ENCODE peak calls at places on chromosomes 1 and 21, in six cellular contexts. One of them, this sample, is unnamed.

GRCh38 chr1:231626535-231626950 is at the start of gene DISC1:
- DNase-seq in AG04450: peak
- DNase-seq in fibroblast of pulmonary artery: peak
- DNase-seq in uterus: peak
- DNase-seq in adrenal gland: peak
- DNase-seq in tibial artery: peak
- DNase-seq in this sample: peak

GRCh38 chr21:29114765-29115164 is 15.7 kb upstream of the MAP3K7CL start:
- DNase-seq in fibroblast of pulmonary artery: peak
- DNase-seq in adrenal gland: no peak
- DNase-seq in uterus: no peak
- DNase-seq in AG04450: peak
- DNase-seq in tibial artery: no peak
- DNase-seq in this sample: peak

GRCh38 chr1:103333141-103333540 is 192.4 kb upstream of the RNPC3 start:
- DNase-seq in fibroblast of pulmonary artery: no peak
- DNase-seq in adrenal gland: no peak
- DNase-seq in AG04450: no peak
- DNase-seq in tibial artery: no peak
- DNase-seq in uterus: no peak
- DNase-seq in this sample: no peak

GRCh38 chr21:16169810-16170209 is 440.0 kb downstream of the USP25 start:
- DNase-seq in uterus: no peak
- DNase-seq in adrenal gland: no peak
- DNase-seq in fibroblast of pulmonary artery: no peak
- DNase-seq in AG04450: no peak
- DNase-seq in tibial artery: no peak
- DNase-seq in this sample: no peak

GRCh38 chr1:106456832-106457231 is 599.6 kb upstream of the PRMT6 start:
- DNase-seq in tibial artery: no peak
- DNase-seq in adrenal gland: no peak
- DNase-seq in AG04450: no peak
- DNase-seq in uterus: no peak
- DNase-seq in fibroblast of pulmonary artery: no peak
- DNase-seq in this sample: no peak

GRCh38 chr21:19368944-19369343 is 965.4 kb upstream of the TMPRSS15 start:
- DNase-seq in tibial artery: no peak
- DNase-seq in adrenal gland: no peak
- DNase-seq in AG04450: no peak
- DNase-seq in fibroblast of pulmonary artery: no peak
- DNase-seq in uterus: no peak
- DNase-seq in this sample: no peak

GRCh38 chr21:45326169-45326833 is 38.6 kb upstream of the POFUT2 start:
- DNase-seq in AG04450: no peak
- DNase-seq in tibial artery: peak
- DNase-seq in adrenal gland: no peak
- DNase-seq in fibroblast of pulmonary artery: peak
- DNase-seq in uterus: no peak
- DNase-seq in this sample: peak

GRCh38 chr1:186183219-186183618 is 191.8 kb downstream of the TPR start:
- DNase-seq in fibroblast of pulmonary artery: peak
- DNase-seq in AG04450: no peak
- DNase-seq in adrenal gland: no peak
- DNase-seq in tibial artery: peak
- DNase-seq in uterus: no peak
- DNase-seq in this sample: peak

GRCh38 chr1:155069551-155070391 is 6.2 kb downstream of the EFNA4 start:
- DNase-seq in AG04450: no peak
- DNase-seq in uterus: no peak
- DNase-seq in fibroblast of pulmonary artery: no peak
- DNase-seq in adrenal gland: no peak
- DNase-seq in tibial artery: no peak
- DNase-seq in this sample: no peak

GRCh38 chr1:180691322-180691721 is 59.5 kb downstream of the XPR1 start:
- DNase-seq in AG04450: no peak
- DNase-seq in tibial artery: no peak
- DNase-seq in uterus: no peak
- DNase-seq in adrenal gland: no peak
- DNase-seq in fibroblast of pulmonary artery: no peak
- DNase-seq in this sample: no peak
- TF ChIP-seq CTCF in AG04450: no peak
- TF ChIP-seq CTCF in tibial artery: no peak
- TF ChIP-seq CTCF in uterus: no peak
- TF ChIP-seq CTCF in adrenal gland: no peak
- TF ChIP-seq CTCF in fibroblast of pulmonary artery: no peak
- TF ChIP-seq CTCF in this sample: no peak

GRCh38 chr1:87335175-87335992 is 6.7 kb downstream of the LMO4 start:
- DNase-seq in AG04450: no peak
- DNase-seq in uterus: peak
- DNase-seq in fibroblast of pulmonary artery: peak
- DNase-seq in tibial artery: peak
- DNase-seq in adrenal gland: peak
- DNase-seq in this sample: peak

GRCh38 chr1:87334351-87335174 is 5.9 kb downstream of the LMO4 start:
- DNase-seq in adrenal gland: peak
- DNase-seq in fibroblast of pulmonary artery: no peak
- DNase-seq in AG04450: no peak
- DNase-seq in uterus: peak
- DNase-seq in tibial artery: no peak
- DNase-seq in this sample: peak

GRCh38 chr1:87333692-87334347 is 5.1 kb downstream of the LMO4 start:
- DNase-seq in adrenal gland: no peak
- DNase-seq in fibroblast of pulmonary artery: no peak
- DNase-seq in uterus: no peak
- DNase-seq in tibial artery: no peak
- DNase-seq in AG04450: no peak
- DNase-seq in this sample: peak

GRCh38 chr1:87337606-87338005 is 8.9 kb downstream of the LMO4 start:
- DNase-seq in adrenal gland: no peak
- DNase-seq in tibial artery: no peak
- DNase-seq in fibroblast of pulmonary artery: no peak
- DNase-seq in uterus: no peak
- DNase-seq in AG04450: no peak
- DNase-seq in this sample: no peak

DNA sequence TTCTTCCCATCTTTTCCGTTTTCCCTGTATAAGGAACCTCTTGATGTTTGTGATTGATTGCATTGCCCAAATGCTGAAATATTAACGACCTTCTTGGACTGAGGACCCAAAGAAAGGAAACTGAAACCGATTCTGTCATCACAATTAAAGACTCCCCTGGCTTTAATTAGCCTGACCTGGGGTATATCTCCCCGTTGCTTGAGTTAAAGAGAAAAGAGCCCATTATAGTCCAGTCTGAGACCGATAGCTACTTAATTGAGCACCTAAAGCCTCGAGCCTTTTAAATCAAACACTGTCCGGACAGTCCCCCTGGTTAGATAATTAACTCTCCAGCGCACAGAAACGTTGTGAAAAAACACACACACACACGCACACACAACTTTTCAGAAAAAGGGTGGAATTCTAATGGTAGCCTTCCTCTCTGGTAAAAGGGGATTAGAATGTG is 8.0 kb downstream of the LMO4 start:
- DNase-seq in adrenal gland: no peak
- DNase-seq in AG04450: no peak
- DNase-seq in fibroblast of pulmonary artery: no peak
- DNase-seq in tibial artery: no peak
- DNase-seq in uterus: no peak
- DNase-seq in this sample: peak
- H3K4me3 ChIP-seq in adrenal gland: no peak
- H3K4me3 ChIP-seq in AG04450: peak
- H3K4me3 ChIP-seq in fibroblast of pulmonary artery: peak
- H3K4me3 ChIP-seq in tibial artery: peak
- H3K4me3 ChIP-seq in uterus: no peak
- H3K4me3 ChIP-seq in this sample: peak

GRCh38 chr1:111448918-111449702 is at the start of the genes ATP5PB and WDR77:
- DNase-seq in tibial artery: peak
- DNase-seq in AG04450: peak
- DNase-seq in uterus: peak
- DNase-seq in fibroblast of pulmonary artery: peak
- DNase-seq in adrenal gland: peak
- DNase-seq in this sample: peak
- TF ChIP-seq CTCF in tibial artery: no peak
- TF ChIP-seq CTCF in AG04450: no peak
- TF ChIP-seq CTCF in uterus: no peak
- TF ChIP-seq CTCF in fibroblast of pulmonary artery: no peak
- TF ChIP-seq CTCF in adrenal gland: no peak
- TF ChIP-seq CTCF in this sample: no peak

DNA sequence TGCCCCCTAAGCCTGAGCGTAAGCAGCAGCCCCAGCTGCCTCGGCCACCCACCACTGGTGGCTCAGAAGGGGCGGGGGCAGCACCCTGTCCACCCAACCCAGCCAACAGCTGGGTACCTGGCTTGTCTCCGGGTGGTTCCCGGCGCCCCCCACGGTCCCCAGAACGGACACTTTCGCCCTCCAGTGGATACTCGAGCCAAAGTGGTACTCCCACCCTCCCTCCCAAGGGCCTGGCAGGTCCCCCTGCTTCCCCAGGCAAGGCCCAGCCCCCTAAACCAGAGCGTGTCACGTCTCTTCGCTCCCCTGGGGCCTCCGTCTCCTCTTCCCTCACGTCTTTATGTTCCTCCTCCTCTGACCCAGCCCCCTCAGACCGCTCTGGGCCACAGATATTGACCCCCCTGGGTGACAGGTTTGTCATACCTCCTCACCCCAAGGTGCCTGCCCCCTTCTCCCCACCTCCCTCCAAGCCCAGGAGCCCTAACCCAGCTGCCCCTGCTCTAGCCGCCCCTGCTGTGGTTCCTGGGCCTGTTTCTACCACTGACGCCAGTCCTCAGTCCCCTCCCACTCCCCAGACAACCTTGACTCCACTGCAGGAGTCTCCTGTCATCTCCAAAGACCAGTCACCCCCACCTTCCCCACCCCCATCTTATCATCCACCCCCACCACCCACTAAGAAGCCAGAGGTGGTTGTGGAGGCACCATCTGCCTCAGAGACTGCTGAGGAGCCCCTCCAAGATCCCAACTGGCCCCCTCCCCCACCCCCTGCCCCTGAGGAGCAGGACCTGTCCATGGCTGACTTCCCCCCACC is 46.2 kb downstream of the YARS1 start:
- DNase-seq in adrenal gland: peak
- DNase-seq in uterus: no peak
- DNase-seq in tibial artery: no peak
- DNase-seq in fibroblast of pulmonary artery: no peak
- DNase-seq in AG04450: no peak
- DNase-seq in this sample: no peak
- H3K4me3 ChIP-seq in adrenal gland: no peak
- H3K4me3 ChIP-seq in uterus: no peak
- H3K4me3 ChIP-seq in tibial artery: no peak
- H3K4me3 ChIP-seq in fibroblast of pulmonary artery: no peak
- H3K4me3 ChIP-seq in AG04450: no peak
- H3K4me3 ChIP-seq in this sample: no peak

GRCh38 chr1:20195464-20195780 is 9.1 kb upstream of the PLA2G2C start:
- DNase-seq in AG04450: no peak
- DNase-seq in adrenal gland: no peak
- DNase-seq in tibial artery: no peak
- DNase-seq in uterus: no peak
- DNase-seq in fibroblast of pulmonary artery: no peak
- DNase-seq in this sample: no peak
- TF ChIP-seq CTCF in AG04450: no peak
- TF ChIP-seq CTCF in adrenal gland: no peak
- TF ChIP-seq CTCF in tibial artery: no peak
- TF ChIP-seq CTCF in uterus: no peak
- TF ChIP-seq CTCF in fibroblast of pulmonary artery: no peak
- TF ChIP-seq CTCF in this sample: no peak

GRCh38 chr1:27529638-27530018 is 39.7 kb upstream of the WASF2 start:
- DNase-seq in adrenal gland: no peak
- DNase-seq in uterus: no peak
- DNase-seq in AG04450: no peak
- DNase-seq in tibial artery: no peak
- DNase-seq in fibroblast of pulmonary artery: no peak
- DNase-seq in this sample: no peak

GRCh38 chr1:27527857-27528700 is 38.1 kb upstream of the WASF2 start:
- DNase-seq in adrenal gland: peak
- DNase-seq in fibroblast of pulmonary artery: no peak
- DNase-seq in uterus: peak
- DNase-seq in tibial artery: no peak
- DNase-seq in AG04450: no peak
- DNase-seq in this sample: no peak

GRCh38 chr1:27530192-27530591 is 40.2 kb upstream of the WASF2 start:
- DNase-seq in fibroblast of pulmonary artery: no peak
- DNase-seq in uterus: no peak
- DNase-seq in adrenal gland: no peak
- DNase-seq in AG04450: no peak
- DNase-seq in tibial artery: no peak
- DNase-seq in this sample: no peak

GRCh38 chr1:27527223-27527856 is 37.4 kb upstream of the WASF2 start:
- DNase-seq in tibial artery: peak
- DNase-seq in uterus: peak
- DNase-seq in fibroblast of pulmonary artery: no peak
- DNase-seq in AG04450: peak
- DNase-seq in adrenal gland: peak
- DNase-seq in this sample: peak

GRCh38 chr1:27528701-27529637 is 39.0 kb upstream of the WASF2 start:
- DNase-seq in AG04450: peak
- DNase-seq in uterus: peak
- DNase-seq in tibial artery: peak
- DNase-seq in adrenal gland: peak
- DNase-seq in fibroblast of pulmonary artery: peak
- DNase-seq in this sample: peak
- H3K4me3 ChIP-seq in AG04450: no peak
- H3K4me3 ChIP-seq in uterus: peak
- H3K4me3 ChIP-seq in tibial artery: peak
- H3K4me3 ChIP-seq in adrenal gland: peak
- H3K4me3 ChIP-seq in fibroblast of pulmonary artery: no peak
- H3K4me3 ChIP-seq in this sample: no peak